ENCODE peak calls at places on chromosome 4, in six cellular contexts. H, N, Y, I, J and Q are unnamed samples.

GRCh38 chr4:121597346-121597934 is 99.3 kb downstream of the ANXA5 start:
- DNase-seq in H (no peak), N (no peak), Y (no peak), I (no peak), J (no peak), Q (no peak)

GRCh38 chr4:31088600-31089230 is 368.5 kb downstream of the PCDH7 start:
- DNase-seq in H (no peak), N (no peak), Y (peak), I (no peak), J (no peak), Q (no peak)

GRCh38 chr4:150867148-150867547 is 147.9 kb downstream of the LRBA start:
- DNase-seq in H (peak), N (peak), Y (peak), I (peak), J (peak), Q (peak)

GRCh38 chr4:167196386-167196785 is 37.9 kb downstream of the SPOCK3 start:
- DNase-seq in H (peak), N (peak), Y (no peak), I (no peak), J (no peak), Q (no peak)

GRCh38 chr4:66430856-66431255 is 760.6 kb upstream of the EPHA5 start:
- DNase-seq in H (no peak), N (no peak), Y (peak), I (no peak), J (no peak), Q (no peak)

GRCh38 chr4:124334119-124334518 is 378.4 kb downstream of the ANKRD50 start:
- DNase-seq in H (peak), N (peak), Y (peak), I (peak), J (no peak), Q (peak)

GRCh38 chr4:135573251-135573650 is 1371.7 kb upstream of the PABPC4L start:
- DNase-seq in H (no peak), N (no peak), Y (no peak), I (no peak), J (no peak), Q (no peak)

GRCh38 chr4:56861365-56861764 is 39.9 kb upstream of the SPINK2 start:
- DNase-seq in H (no peak), N (no peak), Y (no peak), I (no peak), J (no peak), Q (no peak)

GRCh38 chr4:3377557-3377956 is 64.2 kb upstream of the HGFAC start:
- DNase-seq in H (no peak), N (no peak), Y (no peak), I (no peak), J (no peak), Q (no peak)

GRCh38 chr4:3376266-3376665 is 65.5 kb upstream of the HGFAC start:
- DNase-seq in H (no peak), N (no peak), Y (no peak), I (no peak), J (no peak), Q (no peak)

GRCh38 chr4:3374667-3375066 is 67.1 kb upstream of the HGFAC start:
- DNase-seq in H (no peak), N (no peak), Y (no peak), I (no peak), J (no peak), Q (no peak)

GRCh38 chr4:3374011-3374645 is 67.6 kb upstream of the HGFAC start:
- DNase-seq in H (no peak), N (no peak), Y (no peak), I (no peak), J (no peak), Q (no peak)

DNA sequence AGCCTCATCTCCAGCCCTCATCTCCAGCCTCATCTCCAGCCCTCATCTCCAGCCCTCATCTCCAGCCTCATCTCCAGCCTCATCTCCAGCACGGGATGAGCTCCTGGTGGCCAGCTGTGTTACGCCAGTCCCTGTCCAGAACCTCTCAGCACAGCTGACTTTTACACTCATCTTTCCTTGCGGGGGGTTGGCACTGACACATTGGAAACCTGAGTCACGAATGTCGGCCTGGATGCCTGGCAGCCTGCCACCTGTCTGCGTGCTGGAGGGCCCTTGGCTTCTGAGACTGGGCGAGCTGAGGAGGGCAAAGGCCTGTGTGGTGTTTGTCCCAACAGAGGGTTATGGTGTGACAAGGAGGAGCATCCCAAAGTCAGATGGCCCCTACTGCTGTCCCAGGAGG is 66.1 kb upstream of the HGFAC start:
- DNase-seq in H (peak), N (no peak), Y (peak), I (no peak), J (no peak), Q (no peak)
- TF ChIP-seq MAX in H (no peak), N (no peak), Y (no peak), I (no peak), J (no peak), Q (no peak)

DNA sequence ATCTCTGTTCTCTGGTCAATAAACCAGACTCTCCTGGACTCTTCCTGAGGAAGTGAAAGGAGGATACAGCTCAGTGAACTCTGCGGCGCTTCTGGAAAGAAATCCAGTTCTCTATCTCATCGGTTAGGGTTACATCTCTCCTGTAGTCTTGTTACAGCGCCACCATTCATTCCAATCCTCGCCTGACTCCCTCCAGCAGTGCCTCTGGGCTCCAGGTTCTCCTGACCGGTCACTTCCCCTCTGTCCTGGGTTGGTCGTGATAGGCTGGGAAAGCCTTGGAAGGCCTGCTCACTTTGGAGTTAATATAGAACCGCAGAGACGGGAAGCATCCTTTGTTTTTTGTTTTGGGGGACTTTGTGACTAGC is 97.0 kb upstream of the STOX2 start:
- DNase-seq in H (no peak), N (no peak), Y (no peak), I (no peak), J (no peak), Q (no peak)
- TF ChIP-seq POLR2A in H (no peak), N (no peak), Y (no peak), I (no peak), J (no peak), Q (no peak)

GRCh38 chr4:84846985-84847384 is 119.5 kb downstream of the WDFY3 start:
- DNase-seq in H (no peak), N (peak), Y (no peak), I (no peak), J (no peak), Q (no peak)

GRCh38 chr4:84852081-84852480 is 114.4 kb downstream of the WDFY3 start:
- DNase-seq in H (no peak), N (no peak), Y (peak), I (no peak), J (no peak), Q (no peak)

GRCh38 chr4:84847978-84848377 is 118.5 kb downstream of the WDFY3 start:
- DNase-seq in H (no peak), N (no peak), Y (no peak), I (no peak), J (no peak), Q (no peak)

GRCh38 chr4:84848432-84848831 is 118.1 kb downstream of the WDFY3 start:
- DNase-seq in H (no peak), N (no peak), Y (no peak), I (no peak), J (no peak), Q (no peak)

DNA sequence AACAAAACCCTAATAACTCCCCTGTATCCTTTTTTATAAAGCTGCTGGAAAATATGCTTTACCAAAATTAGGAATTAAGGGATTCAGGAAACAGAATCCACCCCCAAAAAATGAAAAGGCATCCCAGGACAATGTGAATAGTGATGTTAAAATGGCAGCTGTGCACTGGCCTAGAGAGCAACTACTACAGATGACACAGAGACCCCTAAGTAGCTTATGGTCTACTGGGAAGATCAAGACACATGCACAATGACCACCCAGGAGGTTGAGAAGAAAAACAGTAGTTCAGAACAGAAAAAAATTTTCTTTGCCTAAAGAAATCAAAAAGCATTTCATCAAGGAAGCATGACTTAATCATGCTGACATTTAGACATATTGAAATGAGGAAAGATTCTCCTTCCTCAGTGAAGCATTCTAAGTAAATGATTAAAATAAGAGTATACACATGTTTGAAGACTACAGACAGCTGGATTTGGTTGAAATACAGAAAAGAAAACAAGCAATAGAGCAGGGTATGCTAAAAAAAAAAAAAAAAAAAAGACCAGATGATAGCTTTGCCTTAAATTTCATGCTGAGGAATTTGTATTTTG is 117.3 kb downstream of the WDFY3 start:
- DNase-seq in H (no peak), N (no peak), Y (no peak), I (no peak), J (no peak), Q (no peak)
- H3K4me3 ChIP-seq in H (no peak), N (no peak), Y (no peak), I (no peak), J (no peak), Q (no peak)

DNA sequence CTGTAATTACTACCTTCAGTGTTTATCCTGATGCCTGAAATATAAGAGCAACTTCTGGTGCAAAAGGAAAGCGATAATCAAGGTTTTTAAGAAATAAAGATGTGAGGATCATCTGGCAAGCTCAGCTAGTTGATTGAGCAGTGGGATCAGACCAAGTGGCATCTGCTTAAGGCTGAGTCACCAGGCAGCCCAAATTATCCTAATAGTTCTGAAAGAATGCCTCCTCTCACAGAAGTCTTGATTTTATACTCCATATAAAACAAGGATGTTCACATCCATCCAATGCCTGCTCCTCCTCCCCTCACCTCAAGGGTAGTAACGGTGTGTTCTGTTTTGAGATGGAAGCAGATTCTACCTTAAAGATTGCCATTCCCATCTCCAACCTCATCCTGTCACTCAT is 134.5 kb upstream of the RASGEF1B start:
- DNase-seq in H (no peak), N (no peak), Y (no peak), I (no peak), J (no peak), Q (no peak)
- TF ChIP-seq MAX in H (no peak), N (no peak), Y (no peak), I (no peak), J (no peak), Q (no peak)

DNA sequence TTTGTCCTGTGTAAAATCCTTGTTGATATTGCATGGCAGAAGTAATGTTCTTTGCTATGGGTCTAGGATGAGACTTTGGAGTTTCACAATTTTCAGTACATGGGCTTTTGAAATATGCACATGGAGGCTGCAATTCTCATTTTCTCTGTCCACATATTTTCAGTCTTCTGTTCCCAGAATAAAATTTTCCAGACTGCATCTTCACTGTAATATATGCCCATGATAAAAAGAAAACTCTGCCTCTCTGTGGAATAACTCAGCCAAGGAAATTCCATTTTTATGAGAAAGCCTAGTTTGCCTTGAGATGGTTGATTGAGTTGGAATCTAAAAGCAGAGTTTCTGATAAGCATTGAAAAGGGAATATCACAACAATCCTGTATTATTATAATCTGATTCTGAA is 601.4 kb upstream of the AADAT start:
- DNase-seq in H (no peak), N (no peak), Y (no peak), I (no peak), J (no peak), Q (no peak)
- TF ChIP-seq POLR2A in H (no peak), N (no peak), Y (no peak), I (no peak), J (no peak), Q (no peak)

DNA sequence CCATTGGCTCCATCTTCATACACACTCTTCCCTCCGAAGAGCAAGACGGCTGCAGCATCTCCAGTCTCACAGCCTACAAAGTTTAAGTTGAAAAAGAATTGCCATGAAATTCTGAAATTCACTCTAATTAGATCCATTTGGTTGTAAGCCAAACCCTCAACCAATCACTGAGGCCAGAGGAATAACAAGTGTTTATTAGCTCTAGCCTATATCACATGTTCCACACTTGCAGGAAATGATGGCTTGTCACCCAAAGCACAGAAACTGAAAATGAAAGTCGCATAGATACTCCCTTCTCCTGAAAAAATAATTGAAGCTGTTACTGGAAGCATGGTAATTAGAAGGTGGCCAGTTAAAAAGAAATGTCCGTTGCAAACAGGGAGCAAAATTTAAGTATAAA is 1071.8 kb downstream of the CCSER1 start:
- DNase-seq in H (peak), N (no peak), Y (no peak), I (no peak), J (no peak), Q (peak)
- H3K4me3 ChIP-seq in H (peak), N (no peak), Y (no peak), I (no peak), J (no peak), Q (no peak)

DNA sequence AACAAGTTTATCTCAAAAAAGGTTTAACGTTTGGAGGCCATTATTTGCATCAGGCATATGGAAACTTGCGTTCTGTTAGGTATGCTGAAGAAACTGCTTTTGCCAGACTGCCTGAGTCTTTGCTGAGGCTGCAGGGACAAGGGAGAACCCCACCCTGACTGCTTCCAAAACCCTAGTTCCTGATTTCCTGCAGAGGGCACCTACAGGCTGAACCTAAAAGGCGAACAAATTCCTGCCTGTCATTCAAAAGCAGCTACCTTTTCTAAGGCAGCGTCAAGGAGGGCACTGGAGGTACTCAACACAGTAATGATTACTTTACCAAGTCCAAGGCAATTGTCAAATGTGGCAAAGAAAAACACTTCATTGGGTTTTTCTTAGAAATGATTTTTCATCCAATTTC is 578 bp upstream of the CORIN start:
- DNase-seq in H (no peak), N (no peak), Y (no peak), I (no peak), J (no peak), Q (peak)
- TF ChIP-seq MAX in H (no peak), N (no peak), Y (no peak), I (no peak), J (no peak), Q (no peak)

DNA sequence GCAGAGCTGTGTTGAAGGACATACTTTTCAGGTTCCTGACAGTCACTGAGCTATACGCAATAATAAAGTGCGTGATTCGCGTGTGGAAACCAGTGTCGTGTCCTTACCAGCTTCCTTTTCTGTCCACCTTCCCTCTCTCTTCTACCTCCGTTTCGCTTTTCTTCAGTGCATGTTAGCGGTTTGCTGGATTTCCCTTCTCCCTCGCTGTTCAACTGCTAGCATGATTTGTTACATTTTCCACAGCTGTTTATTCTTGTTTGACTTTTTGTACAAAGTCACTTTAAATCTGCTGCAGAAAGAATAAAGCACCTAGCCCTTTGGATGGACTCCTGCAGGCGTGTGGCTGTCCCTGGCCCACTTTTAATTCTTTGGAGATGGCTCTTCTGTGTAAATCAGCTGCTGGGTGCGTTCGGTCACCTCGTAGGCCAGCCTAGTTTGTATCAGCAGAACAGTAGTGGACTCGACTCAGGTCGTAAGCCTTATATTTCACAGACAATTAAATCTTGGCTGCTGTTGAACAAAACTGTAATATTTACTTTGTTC is 8.9 kb upstream of the HAND2 start:
- DNase-seq in H (no peak), N (no peak), Y (no peak), I (no peak), J (no peak), Q (no peak)
- TF ChIP-seq POLR2A in H (no peak), N (no peak), Y (no peak), I (no peak), J (no peak), Q (no peak)

GRCh38 chr4:74934016-74934821 is 1.3 kb downstream of the PARM1 start:
- DNase-seq in H (no peak), N (no peak), Y (peak), I (no peak), J (no peak), Q (no peak)
- H3K4me3 ChIP-seq in H (peak), N (no peak), Y (peak), I (no peak), J (peak), Q (no peak)

DNA sequence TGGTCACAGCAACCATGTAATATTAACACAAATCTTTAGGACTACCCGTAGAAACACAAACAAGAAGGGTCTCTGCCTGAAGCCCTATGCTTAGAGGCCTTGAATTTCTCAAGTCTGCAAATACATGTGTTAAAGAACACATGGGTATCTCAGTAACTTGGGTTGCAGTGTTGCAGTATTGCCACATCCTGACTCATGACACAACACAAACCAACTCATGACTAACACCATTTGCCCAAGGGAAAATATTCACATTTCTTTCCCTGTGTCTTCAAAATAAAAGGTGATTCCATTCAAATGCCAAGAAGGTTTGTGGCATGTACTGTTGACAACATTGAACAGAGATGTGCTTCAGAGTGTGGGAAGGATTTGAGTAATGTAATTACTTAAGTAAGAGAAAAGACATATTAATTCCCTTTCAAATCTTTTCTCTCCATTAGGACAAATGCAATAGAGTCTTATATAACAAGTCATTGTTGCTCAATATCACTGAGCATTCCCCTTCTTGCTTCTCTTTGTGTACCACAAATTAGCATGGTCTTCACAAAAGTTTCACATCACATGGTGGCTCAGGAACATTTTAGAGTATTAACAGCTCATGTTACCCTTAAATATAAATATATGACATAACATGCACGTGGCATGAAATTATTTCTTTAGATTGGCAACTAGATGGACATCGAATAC is 487.1 kb downstream of the STPG2 start:
- DNase-seq in H (peak), N (no peak), Y (no peak), I (no peak), J (no peak), Q (peak)
- TF ChIP-seq MAX in H (no peak), N (no peak), Y (no peak), I (no peak), J (no peak), Q (peak)